ENCODE peak calls at places on chromosomes 3 and 15, in five cellular contexts. U is H1; R is left ventricle myocardium inferior; X is testis; S is CD8-positive, alpha-beta T cell. Z is an unnamed sample.

GRCh38 chr15:71060983-71061382 is 54.3 kb upstream of the THSD4 start:
- DNase-seq in U (no peak), R (no peak), X (no peak), S (no peak), Z (no peak)

GRCh38 chr3:45884368-45885201 is 1.8 kb upstream of the CCR9 start:
- DNase-seq in U (no peak), R (no peak), X (no peak), S (no peak), Z (no peak)

GRCh38 chr3:8659242-8659641 is 14.6 kb upstream of the SSUH2 start:
- DNase-seq in U (no peak), R (no peak), X (no peak), S (no peak), Z (no peak)

GRCh38 chr3:113783980-113784379 is 37.1 kb downstream of the ATP6V1A start:
- DNase-seq in U (no peak), R (no peak), X (no peak), S (no peak), Z (no peak)

GRCh38 chr15:52529289-52529929 is 729 bp upstream of the MYO5A start:
- DNase-seq in U (no peak), R (no peak), X (peak; percentile 34), S (no peak), Z (no peak)

GRCh38 chr3:63067999-63068645 is 192.9 kb upstream of the CADPS start:
- DNase-seq in U (no peak), R (no peak), X (peak; percentile 34), S (no peak), Z (no peak)

GRCh38 chr15:27648359-27648758 is 450.8 kb downstream of the OCA2 start:
- DNase-seq in U (no peak), R (no peak), X (no peak), S (no peak), Z (no peak)

GRCh38 chr15:85661859-85662258 is 132.9 kb downstream of the KLHL25 start:
- DNase-seq in U (no peak), R (no peak), X (no peak), S (no peak), Z (no peak)

GRCh38 chr3:185082149-185082548 is 70.7 kb downstream of the C3orf70 start:
- DNase-seq in U (no peak), R (no peak), X (no peak), S (no peak), Z (no peak)

GRCh38 chr15:82946155-82946701 is 6.3 kb downstream of the HOMER2 start:
- DNase-seq in U (no peak), R (no peak), X (no peak), S (no peak), Z (no peak)

GRCh38 chr15:82952156-82953081 is at the start of gene HOMER2:
- DNase-seq in U (no peak), R (peak; percentile 37), X (peak; percentile 17), S (no peak), Z (peak; percentile 91)

GRCh38 chr15:82950295-82950694 is 2.2 kb downstream of the HOMER2 start:
- DNase-seq in U (no peak), R (no peak), X (no peak), S (no peak), Z (no peak)

GRCh38 chr15:82951472-82952155 is 906 bp downstream of the HOMER2 start:
- DNase-seq in U (no peak), R (no peak), X (no peak), S (no peak), Z (no peak)

GRCh38 chr15:82950746-82951370 is 1.7 kb downstream of the HOMER2 start:
- DNase-seq in U (no peak), R (no peak), X (no peak), S (no peak), Z (no peak)
- H3K4me3 ChIP-seq in U (no peak overlapping the region), R (peak overlapping the region; percentile 73), X (no peak overlapping the region), S (no peak overlapping the region), Z (peak overlapping the region; percentile 64)

GRCh38 chr3:41532976-41533375 is 333.7 kb downstream of the CTNNB1 start:
- DNase-seq in U (no peak), R (no peak), X (no peak), S (no peak), Z (peak; percentile 26)
- TF ChIP-seq CTCF in U (no peak), R (no peak), X (no peak), S (no peak), Z (no peak)

GRCh38 chr3:66495633-66496032 is 5.2 kb downstream of the LRIG1 start:
- DNase-seq in U (no peak), R (no peak), X (no peak), S (no peak), Z (no peak)

GRCh38 chr3:66497982-66498671 is 2.7 kb downstream of the LRIG1 start:
- DNase-seq in U (no peak), R (no peak), X (no peak), S (no peak), Z (no peak)

GRCh38 chr3:66497288-66497972 is 3.4 kb downstream of the LRIG1 start:
- DNase-seq in U (no peak), R (no peak), X (no peak), S (no peak), Z (no peak)

GRCh38 chr3:66494964-66495581 is 5.7 kb downstream of the LRIG1 start:
- DNase-seq in U (no peak), R (no peak), X (no peak), S (no peak), Z (no peak)

DNA sequence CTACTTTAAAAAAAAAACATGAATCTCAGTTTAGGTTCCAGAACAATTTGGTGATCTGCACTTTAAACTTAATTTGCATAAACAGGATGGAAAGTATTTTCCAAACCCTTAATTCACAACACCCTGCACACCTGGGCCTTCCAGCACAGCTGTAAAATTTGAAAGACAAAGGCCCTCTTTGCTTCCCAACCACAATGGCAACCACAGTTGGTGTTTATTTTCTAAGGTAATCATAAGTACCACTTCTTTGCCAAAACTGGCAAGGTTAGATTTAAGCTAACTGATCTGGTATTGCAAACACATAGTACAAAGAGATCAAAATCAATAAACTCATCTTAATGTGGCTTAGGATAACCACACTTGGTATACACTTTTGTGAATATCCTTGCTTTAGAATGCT is 4.1 kb downstream of the LRIG1 start:
- DNase-seq in U (no peak), R (no peak), X (no peak), S (no peak), Z (no peak)
- H3K27ac ChIP-seq in U (peak overlapping the region; percentile 53), R (peak overlapping the region; percentile 96), X (no peak overlapping the region), S (no peak overlapping the region), Z (peak overlapping the region; percentile 98)

DNA sequence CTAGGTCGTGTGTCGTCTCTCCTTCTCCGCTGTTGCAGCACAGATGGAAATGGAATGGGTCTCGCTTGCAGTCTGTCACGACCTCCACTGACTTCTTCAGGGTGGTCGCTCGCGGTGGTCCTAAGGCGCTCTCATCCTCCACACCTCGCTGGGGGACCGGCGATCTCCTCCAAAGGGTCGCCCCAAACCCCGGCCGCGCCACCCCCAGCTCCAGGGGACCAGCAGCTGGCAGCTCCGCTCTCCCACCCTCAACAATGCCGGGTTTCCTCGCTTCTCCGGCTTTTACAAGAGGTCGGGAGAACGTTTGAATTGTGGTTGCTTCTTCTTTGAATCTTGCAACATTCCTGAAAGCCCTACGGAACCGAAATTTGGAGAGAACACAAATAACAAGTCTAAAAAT is 25.9 kb downstream of the SERP1 start:
- DNase-seq in U (no peak), R (no peak), X (no peak), S (no peak), Z (no peak)
- H3K4me3 ChIP-seq in U (no peak overlapping the region), R (no peak overlapping the region), X (no peak overlapping the region), S (no peak overlapping the region), Z (no peak overlapping the region)

GRCh38 chr15:75104804-75105557 is 81.6 kb downstream of the PPCDC start:
- DNase-seq in U (no peak), R (no peak), X (no peak), S (no peak), Z (peak; percentile 64)
- TF ChIP-seq CTCF in U (no peak), R (no peak), X (peak; percentile 7), S (no peak), Z (no peak)

DNA sequence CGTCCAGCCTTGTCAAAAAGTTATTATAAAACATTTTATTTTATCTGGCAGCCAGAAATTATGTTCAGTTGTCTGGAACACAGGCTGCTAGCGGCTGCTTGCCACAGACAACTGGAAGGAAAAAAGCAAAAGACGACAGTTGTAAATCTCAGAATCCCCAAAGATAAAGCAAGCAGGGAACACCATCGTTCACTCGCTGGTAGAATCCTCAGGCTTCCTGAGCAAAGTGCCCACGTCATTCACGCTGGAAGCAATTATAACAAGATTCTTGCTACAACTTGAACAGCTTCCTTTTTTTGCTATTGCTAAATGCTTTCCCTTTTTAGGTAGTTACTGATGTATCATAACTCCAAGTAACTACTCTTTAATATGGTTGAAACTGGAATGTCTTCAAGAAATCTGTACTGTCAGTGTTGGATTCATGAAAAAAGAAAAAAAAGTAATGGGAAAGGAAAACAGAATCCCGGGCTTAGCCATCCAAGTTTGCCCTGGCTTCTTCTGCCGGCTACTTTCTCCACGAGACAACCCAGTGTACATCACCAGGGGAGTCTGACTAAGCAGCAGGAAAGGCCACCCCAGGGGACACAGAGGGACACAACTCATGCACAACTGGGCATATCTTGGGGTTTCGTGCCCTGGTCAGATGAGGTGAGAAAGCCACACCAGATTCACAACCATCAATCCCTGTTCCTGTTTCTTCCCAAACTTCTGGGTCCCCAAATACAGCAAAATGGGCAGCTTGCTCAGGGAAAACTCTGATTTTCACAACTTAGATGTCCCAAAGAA is 33.4 kb downstream of the ADAMTS17 start:
- DNase-seq in U (no peak), R (no peak), X (peak; percentile 32), S (no peak), Z (no peak)
- H3K27ac ChIP-seq in U (no peak overlapping the region), R (peak overlapping the region; percentile 65), X (peak overlapping the region; percentile 11), S (no peak overlapping the region), Z (no peak overlapping the region)

Z was measured in body of pancreas.